ENCODE peak calls at places on chromosome 11, in five cellular contexts. H, K, R, Y and D are unnamed samples.

GRCh38 chr11:74307409-74307808 is 4.0 kb downstream of the P4HA3 start:
- DNase-seq in K (no peak), R (no peak), Y (peak; percentile 82), H (peak; percentile 20), D (no peak)

GRCh38 chr11:33773399-33774355 is 643 bp downstream of the FBXO3 start:
- DNase-seq in K (peak; percentile 17), R (no peak), Y (peak; percentile 25), H (no peak), D (peak; percentile 87)

GRCh38 chr11:125445731-125446130 is 50.3 kb downstream of the FEZ1 start:
- DNase-seq in R (no peak), H (no peak), K (no peak), Y (no peak), D (no peak)

GRCh38 chr11:84870486-84870885 is 756.7 kb downstream of the DLG2 start:
- DNase-seq in H (no peak), K (no peak), R (no peak), Y (no peak), D (no peak)

GRCh38 chr11:70467196-70468085 is 69.1 kb downstream of the CTTN start:
- DNase-seq in R (no peak), H (peak; percentile 61), Y (no peak), K (no peak), D (peak; percentile 95)

GRCh38 chr11:78961186-78961782 is 386.6 kb upstream of the NARS2 start:
- DNase-seq in K (no peak), R (no peak), H (peak; percentile 33), Y (peak; percentile 20), D (peak; percentile 88)

GRCh38 chr11:33775832-33776231 is 1.5 kb upstream of the FBXO3 start:
- DNase-seq in Y (peak; percentile 21), K (no peak), R (no peak), H (no peak), D (no peak)

GRCh38 chr11:99818991-99819390 is 798.2 kb downstream of the CNTN5 start:
- DNase-seq in K (no peak), H (no peak), Y (no peak), R (no peak), D (no peak)

GRCh38 chr11:9230291-9230690 is 34.9 kb downstream of the DENND5A start:
- DNase-seq in H (no peak), Y (no peak), R (no peak), K (no peak), D (no peak)

GRCh38 chr11:97656356-97656755 is 1266.5 kb downstream of the JRKL start:
- DNase-seq in H (no peak), R (no peak), Y (no peak), K (no peak), D (no peak)

GRCh38 chr11:36341915-36342314 is 45.8 kb downstream of the PRR5L start:
- DNase-seq in Y (no peak), R (no peak), K (no peak), H (no peak), D (no peak)

GRCh38 chr11:75667268-75667830 is 1.5 kb downstream of the MAP6 start:
- DNase-seq in H (peak; percentile 34), K (no peak), R (no peak), Y (peak; percentile 24), D (peak; percentile 91)

GRCh38 chr11:112024178-112024777 is 930 bp upstream of the DLAT start:
- DNase-seq in H (no peak), Y (no peak), K (no peak), R (no peak), D (no peak)

GRCh38 chr11:72696866-72697428 is 22.7 kb upstream of the PDE2A start:
- DNase-seq in R (no peak), K (no peak), H (peak; percentile 31), Y (no peak), D (no peak)

GRCh38 chr11:72739240-72740059 is 12.8 kb downstream of the ARAP1 start:
- DNase-seq in Y (no peak), H (no peak), R (no peak), K (no peak), D (peak; percentile 81)

GRCh38 chr11:766106-766940 is 11.0 kb downstream of the GATD1 start:
- DNase-seq in R (no peak), H (no peak), Y (no peak), K (no peak), D (peak; percentile 85)

GRCh38 chr11:7251836-7252682 is at the start of gene SYT9:
- DNase-seq in H (peak; percentile 85), K (no peak), Y (peak; percentile 19), R (no peak), D (peak; percentile 78)

GRCh38 chr11:109788969-109789490 is 304.2 kb upstream of the ZC3H12C start:
- DNase-seq in H (no peak), R (no peak), Y (no peak), K (no peak), D (no peak)

GRCh38 chr11:33861911-33862310 is 30.0 kb downstream of the LMO2 start:
- DNase-seq in K (no peak), Y (no peak), R (no peak), H (no peak), D (no peak)

GRCh38 chr11:119803726-119804294 is 74.8 kb upstream of the NECTIN1 start:
- DNase-seq in H (no peak), Y (no peak), R (no peak), K (no peak), D (no peak)

GRCh38 chr11:11620966-11621880 is 582 bp downstream of the GALNT18 start:
- DNase-seq in R (no peak), H (peak; percentile 58), Y (peak; percentile 34), K (no peak), D (peak; percentile 84)

GRCh38 chr11:33976351-33977199 is 75.0 kb upstream of the CAPRIN1 start:
- DNase-seq in Y (peak; percentile 38), H (no peak), R (no peak), K (no peak), D (no peak)

GRCh38 chr11:77561257-77561656 is 28.5 kb upstream of the AQP11 start:
- DNase-seq in Y (no peak), H (no peak), R (no peak), K (no peak), D (no peak)

GRCh38 chr11:115391598-115391997 is 112.6 kb downstream of the CADM1 start:
- DNase-seq in R (no peak), Y (peak; percentile 63), K (no peak), H (no peak), D (no peak)

GRCh38 chr11:92808009-92808408 is 161.4 kb upstream of the MTNR1B start:
- DNase-seq in Y (no peak), H (no peak), R (no peak), K (no peak), D (no peak)

GRCh38 chr11:77471520-77472234 is 2.2 kb downstream of the PAK1 start:
- DNase-seq in K (no peak), Y (no peak), R (no peak), H (no peak), D (no peak)

GRCh38 chr11:36578458-36578857 is 10.7 kb downstream of the RAG1 start:
- DNase-seq in R (no peak), H (no peak), K (no peak), Y (peak; percentile 18), D (no peak)

GRCh38 chr11:115202061-115202460 is 302.2 kb downstream of the CADM1 start:
- DNase-seq in R (no peak), Y (no peak), K (no peak), H (no peak), D (no peak)

GRCh38 chr11:70135142-70136132 is 57.3 kb downstream of the ANO1 start:
- DNase-seq in R (no peak), K (no peak), Y (peak; percentile 20), H (no peak), D (peak; percentile 97)

GRCh38 chr11:134379241-134379640 is 32.8 kb downstream of the B3GAT1 start:
- DNase-seq in K (no peak), H (no peak), Y (no peak), R (no peak), D (no peak)
- H3K27me3 ChIP-seq in K (peaks cover under 1% of the 10 kb centered on the region), H (no peaks in the 10 kb centered on the region), Y (no peaks in the 10 kb centered on the region), R (no peaks in the 10 kb centered on the region), D (no peaks in the 10 kb centered on the region)

DNA sequence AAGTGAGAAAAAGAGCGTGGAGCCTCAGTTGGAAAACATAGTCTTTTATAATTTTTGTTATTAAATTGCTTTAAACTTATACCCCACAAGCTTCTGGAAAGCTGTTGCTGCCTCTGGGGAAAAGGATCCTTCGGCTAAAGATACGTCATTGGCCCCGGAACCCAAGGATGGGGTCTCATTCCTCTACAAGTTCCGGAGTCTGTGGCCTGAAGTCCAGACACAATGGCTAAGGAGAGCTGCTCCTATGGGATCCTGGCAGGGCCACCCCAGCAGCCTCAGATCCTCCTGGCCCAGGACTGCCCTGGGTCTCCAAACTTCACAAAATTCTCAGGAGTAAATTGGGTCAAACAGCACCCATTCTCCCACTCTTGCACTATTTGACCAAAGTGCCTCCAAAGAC is 5.9 kb downstream of the WT1 start:
- DNase-seq in H (no peak), Y (no peak), K (no peak), R (no peak), D (peak; percentile 73)
- H3K27me3 ChIP-seq in H (peaks cover 16% of the 10 kb centered on the region), Y (peaks cover 71% of the 10 kb centered on the region), K (peaks cover 90% of the 10 kb centered on the region), R (peaks cover 18% of the 10 kb centered on the region), D (peaks cover 98% of the 10 kb centered on the region)

GRCh38 chr11:121131656-121132055 is 30.6 kb downstream of the TECTA start:
- DNase-seq in K (no peak), Y (no peak), H (no peak), R (no peak), D (no peak)
- H3K27me3 ChIP-seq in K (no peaks in the 10 kb centered on the region), Y (no peaks in the 10 kb centered on the region), H (no peaks in the 10 kb centered on the region), R (no peaks in the 10 kb centered on the region), D (no peaks in the 10 kb centered on the region)

DNA sequence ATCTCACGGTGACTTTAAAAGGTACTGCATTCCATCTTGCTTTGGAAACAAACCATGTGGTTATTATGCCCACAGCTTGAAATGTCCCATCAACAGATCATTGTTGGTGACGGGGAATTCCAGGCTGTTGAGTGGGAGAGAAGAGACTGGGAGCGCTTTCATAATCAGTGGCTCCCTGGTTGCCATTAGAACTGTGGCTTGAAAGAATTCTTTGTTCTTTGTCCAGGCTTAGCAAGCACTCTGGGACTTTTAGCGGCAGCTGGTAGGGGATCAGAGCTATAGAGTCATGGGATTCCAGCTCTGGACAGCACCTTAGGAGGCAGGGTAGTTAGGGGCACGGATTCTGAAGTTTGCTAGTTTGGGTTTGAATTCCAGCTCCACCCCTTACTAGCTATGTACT is 22.0 kb downstream of the MMP20 start:
- DNase-seq in H (no peak), R (no peak), Y (peak; percentile 89), K (no peak), D (no peak)
- H3K27me3 ChIP-seq in H (no peaks in the 10 kb centered on the region), R (no peaks in the 10 kb centered on the region), Y (no peaks in the 10 kb centered on the region), K (no peaks in the 10 kb centered on the region), D (no peaks in the 10 kb centered on the region)

GRCh38 chr11:45133871-45134270 is 12.6 kb upstream of the PRDM11 start:
- DNase-seq in K (no peak), R (no peak), H (no peak), Y (no peak), D (no peak)
- H3K27me3 ChIP-seq in K (peaks cover 35% of the 10 kb centered on the region), R (peaks cover 4% of the 10 kb centered on the region), H (no peaks in the 10 kb centered on the region), Y (peaks cover 14% of the 10 kb centered on the region), D (peaks cover 48% of the 10 kb centered on the region)

GRCh38 chr11:61714316-61714715 is 34.1 kb downstream of the DAGLA start:
- DNase-seq in Y (no peak), K (no peak), H (no peak), R (no peak), D (no peak)
- H3K27me3 ChIP-seq in Y (peaks cover 6% of the 10 kb centered on the region), K (no peaks in the 10 kb centered on the region), H (no peaks in the 10 kb centered on the region), R (no peaks in the 10 kb centered on the region), D (no peaks in the 10 kb centered on the region)

GRCh38 chr11:104872393-104872792 is 25.9 kb downstream of the CASP12 start:
- DNase-seq in H (no peak), Y (no peak), R (no peak), K (no peak), D (no peak)
- H3K27me3 ChIP-seq in H (no peaks in the 10 kb centered on the region), Y (no peaks in the 10 kb centered on the region), R (no peaks in the 10 kb centered on the region), K (no peaks in the 10 kb centered on the region), D (no peaks in the 10 kb centered on the region)